ENCODE peak calls at places on chromosome 7, in four cellular contexts. C is T-helper 9 cell; Z is psoas muscle; I is CD4-positive, alpha-beta T cell. W is an unnamed sample.

GRCh38 chr7:101496017-101496416 is 133.1 kb downstream of the MYL10 start:
- DNase-seq in C (no peak), Z (no peak), I (no peak), W (no peak)

GRCh38 chr7:48171190-48171589 is at the start of gene ABCA13:
- DNase-seq in C (no peak), Z (no peak), I (no peak), W (no peak)

GRCh38 chr7:33604015-33604414 is 301.3 kb upstream of the BMPER start:
- DNase-seq in C (no peak), Z (no peak), I (no peak), W (no peak)

GRCh38 chr7:106111671-106112117 is 418 bp downstream of the SYPL1 start:
- DNase-seq in C (peak), Z (peak), I (no peak), W (peak)

GRCh38 chr7:79880312-79880711 is 254.3 kb upstream of the GNAI1 start:
- DNase-seq in C (no peak), Z (no peak), I (no peak), W (no peak)

GRCh38 chr7:134619627-134620331 is 26.9 kb upstream of the BPGM start:
- DNase-seq in C (no peak), Z (no peak), I (no peak), W (no peak)

GRCh38 chr7:158824028-158824427 is 5.3 kb downstream of the ESYT2 start:
- DNase-seq in C (peak), Z (no peak), I (peak), W (no peak)

GRCh38 chr7:70698219-70698832 is 433.6 kb upstream of the GALNT17 start:
- DNase-seq in C (no peak), Z (no peak), I (no peak), W (no peak)

GRCh38 chr7:76347710-76348109 is 11.1 kb downstream of the YWHAG start:
- DNase-seq in C (no peak), Z (no peak), I (no peak), W (no peak)

GRCh38 chr7:24441331-24442059 is 131.8 kb upstream of the PALS2 start:
- DNase-seq in C (no peak), Z (no peak), I (no peak), W (no peak)

W was measured in left lung.